ENCODE peak calls at places on chromosome 1, in six cellular contexts. X, T, N, U, Q and O are unnamed samples. For H3K27me3, the result is how much of the 10 kb centered on the place peaks cover.

GRCh38 chr1:171251741-171252300 is 3.5 kb downstream of the FMO1 start:
- DNase-seq in X (peak), T (no peak), N (no peak), U (no peak), Q (no peak), O (no peak)

GRCh38 chr1:2322065-2322571 is 69.2 kb downstream of the MORN1 start:
- DNase-seq in X (peak), T (no peak), N (peak), U (no peak), Q (no peak), O (no peak)

GRCh38 chr1:154951901-154952657 is 3.8 kb downstream of the PBXIP1 start:
- DNase-seq in X (no peak), T (no peak), N (no peak), U (peak), Q (no peak), O (no peak)

GRCh38 chr1:108828074-108828961 is 28.6 kb downstream of the AKNAD1 start:
- DNase-seq in X (peak), T (peak), N (peak), U (peak), Q (peak), O (no peak)

GRCh38 chr1:43979528-43980254 is 681 bp downstream of the B4GALT2 start:
- DNase-seq in X (peak), T (no peak), N (no peak), U (peak), Q (no peak), O (no peak)

GRCh38 chr1:162327791-162328165 is 48.9 kb downstream of the SPATA46 start:
- DNase-seq in X (no peak), T (no peak), N (no peak), U (no peak), Q (no peak), O (no peak)

GRCh38 chr1:96713649-96714048 is 7.9 kb upstream of the PTBP2 start:
- DNase-seq in X (no peak), T (no peak), N (no peak), U (no peak), Q (no peak), O (no peak)

GRCh38 chr1:30812093-30812492 is 54.5 kb upstream of the LAPTM5 start:
- DNase-seq in X (no peak), T (no peak), N (no peak), U (no peak), Q (no peak), O (no peak)

GRCh38 chr1:67978988-67979516 is 71.4 kb downstream of the DIRAS3 start:
- DNase-seq in X (peak), T (peak), N (no peak), U (no peak), Q (no peak), O (no peak)

GRCh38 chr1:29504709-29505410 is 268.5 kb downstream of the PTPRU start:
- DNase-seq in X (no peak), T (no peak), N (no peak), U (no peak), Q (no peak), O (no peak)

GRCh38 chr1:174815036-174815435 is 184.7 kb upstream of the CACYBP start:
- DNase-seq in X (peak), T (peak), N (no peak), U (no peak), Q (no peak), O (no peak)

GRCh38 chr1:50658421-50659076 is 235.3 kb upstream of the DMRTA2 start:
- DNase-seq in X (no peak), T (no peak), N (no peak), U (no peak), Q (no peak), O (no peak)

GRCh38 chr1:58779059-58779754 is 4.6 kb downstream of the JUN start:
- DNase-seq in X (peak), T (no peak), N (no peak), U (no peak), Q (no peak), O (no peak)

GRCh38 chr1:59997479-59997878 is 70.9 kb upstream of the CYP2J2 start:
- DNase-seq in X (no peak), T (no peak), N (no peak), U (no peak), Q (no peak), O (no peak)

GRCh38 chr1:6904476-6905170 is 119.4 kb downstream of the CAMTA1 start:
- DNase-seq in X (no peak), T (no peak), N (no peak), U (peak), Q (no peak), O (no peak)

GRCh38 chr1:33120436-33121231 is 39.7 kb downstream of the AZIN2 start:
- DNase-seq in X (no peak), T (no peak), N (no peak), U (no peak), Q (no peak), O (no peak)

GRCh38 chr1:170225735-170226524 is 80.2 kb downstream of the NTMT2 start:
- DNase-seq in X (no peak), T (no peak), N (no peak), U (no peak), Q (peak), O (no peak)

DNA sequence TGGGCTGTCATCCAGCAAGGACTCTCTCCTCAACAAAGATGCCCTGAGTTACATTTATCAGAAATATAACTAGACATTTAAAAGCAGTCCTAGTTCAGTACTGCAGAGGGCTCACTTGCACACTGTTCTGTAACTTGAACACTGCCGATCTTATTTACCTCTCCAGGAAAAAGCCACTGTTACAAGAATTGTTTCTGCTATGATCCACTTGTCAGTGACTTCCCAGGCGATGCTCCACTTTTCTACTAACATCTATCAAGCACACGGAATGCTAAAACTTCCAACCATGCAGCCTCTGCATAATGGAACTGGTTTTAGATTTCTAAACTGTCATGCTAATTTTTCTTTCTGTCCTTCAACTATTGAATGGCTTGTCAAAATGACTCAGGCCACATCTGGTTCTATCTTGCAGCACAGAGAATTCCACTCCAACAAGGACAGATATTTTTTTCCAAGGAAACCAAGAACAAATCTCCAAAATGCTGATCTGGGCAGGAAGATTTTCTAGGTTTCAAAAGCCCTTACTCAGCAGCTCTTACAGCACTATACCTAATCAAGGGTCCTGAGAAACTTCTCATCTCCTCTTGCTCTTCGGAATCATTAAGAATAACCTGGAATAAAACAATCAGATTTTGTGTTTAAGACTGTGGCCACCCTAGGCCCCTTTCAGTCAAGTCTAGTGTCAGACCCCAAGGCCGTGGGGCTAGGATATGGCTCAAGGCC is 9.9 kb downstream of the SEC16B start:
- DNase-seq in X (peak), T (no peak), N (no peak), U (no peak), Q (no peak), O (no peak)
- TF ChIP-seq CTCF in X (peak), T (peak), N (no peak), U (peak), Q (no peak), O (no peak)

GRCh38 chr1:39082140-39082799 is 56.1 kb downstream of the NDUFS5 start:
- DNase-seq in X (no peak), T (no peak), N (no peak), U (no peak), Q (no peak), O (no peak)

GRCh38 chr1:39082811-39083576 is 56.8 kb downstream of the NDUFS5 start:
- DNase-seq in X (no peak), T (no peak), N (no peak), U (no peak), Q (no peak), O (no peak)

GRCh38 chr1:39080269-39080826 is 54.2 kb downstream of the NDUFS5 start:
- DNase-seq in X (no peak), T (no peak), N (no peak), U (no peak), Q (no peak), O (no peak)

GRCh38 chr1:39081266-39082139 is 55.4 kb downstream of the NDUFS5 start:
- DNase-seq in X (no peak), T (no peak), N (no peak), U (no peak), Q (no peak), O (no peak)

GRCh38 chr1:39080884-39081265 is 54.7 kb downstream of the NDUFS5 start:
- DNase-seq in X (no peak), T (no peak), N (no peak), U (no peak), Q (no peak), O (no peak)
- H3K27me3 ChIP-seq in X (under half), T (under half), N (under half), U (under half), Q (under half), O (half or more)

GRCh38 chr1:1313500-1314236 is 5.3 kb downstream of the PUSL1 start:
- DNase-seq in X (no peak), T (no peak), N (no peak), U (no peak), Q (no peak), O (no peak)
- TF ChIP-seq POLR2A in X (no peak), T (no peak), N (no peak), U (no peak), Q (no peak), O (no peak)

DNA sequence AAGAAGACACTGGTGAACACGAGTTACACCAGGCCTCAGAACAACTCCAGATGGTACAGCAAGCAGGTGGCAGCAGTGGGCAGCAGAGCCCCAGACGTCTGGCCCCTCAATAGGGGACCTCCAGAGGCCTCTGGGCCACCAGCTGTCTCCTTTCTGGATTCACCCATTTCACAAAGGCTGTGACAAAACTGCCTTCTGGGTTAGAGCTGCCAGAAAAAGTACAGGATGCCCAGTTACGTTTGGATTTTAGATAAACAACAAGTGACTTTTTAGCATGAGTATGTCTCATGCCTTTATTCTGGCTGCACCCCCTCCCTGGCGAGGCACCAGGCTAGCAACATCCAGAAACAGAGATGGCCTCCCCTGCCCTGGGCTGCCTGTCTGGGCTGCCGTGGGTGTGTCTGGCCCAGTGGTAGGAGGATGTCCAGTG is 30.1 kb downstream of the ITPKB start:
- DNase-seq in X (no peak), T (no peak), N (no peak), U (no peak), Q (no peak), O (no peak)
- TF ChIP-seq CTCF in X (no peak), T (peak), N (no peak), U (no peak), Q (no peak), O (no peak)